ENCODE peak calls at places on chromosomes 13 and 19, in four cellular contexts. H is stomach, S is breast epithelium, J is uterus. F is an unnamed sample.

GRCh38 chr13:112761701-112762689 is 72.2 kb downstream of the ATP11A start:
- DNase-seq in H (no peak), S (no peak), J (no peak), F (peak; percentile 59)

GRCh38 chr19:40596608-40597328 is 4.4 kb upstream of the LTBP4 start:
- DNase-seq in H (peak; percentile 76), S (no peak), J (peak; percentile 78), F (no peak)

GRCh38 chr13:84439108-84439507 is 556.8 kb upstream of the SLITRK1 start:
- DNase-seq in H (no peak), S (no peak), J (no peak), F (no peak)

GRCh38 chr13:32409561-32410440 is 18.1 kb downstream of the N4BP2L1 start:
- DNase-seq in H (no peak), S (no peak), J (peak; percentile 73), F (no peak)

GRCh38 chr19:14577885-14578427 is 4.9 kb upstream of the CLEC17A start:
- DNase-seq in H (no peak), S (no peak), J (no peak), F (no peak)

GRCh38 chr19:44942067-44942571 is at the start of gene APOC4:
- DNase-seq in H (no peak), S (no peak), J (no peak), F (no peak)

GRCh38 chr13:106986033-106986484 is 418.1 kb upstream of the ARGLU1 start:
- DNase-seq in H (no peak), S (no peak), J (no peak), F (no peak)

GRCh38 chr13:62760724-62761123 is 1345.1 kb upstream of the PCDH20 start:
- DNase-seq in H (no peak), S (no peak), J (no peak), F (no peak)

GRCh38 chr13:45396548-45397095 is 21.6 kb downstream of the SLC25A30 start:
- DNase-seq in H (peak; percentile 57), S (no peak), J (no peak), F (no peak)

GRCh38 chr19:51788029-51788428 is 6.9 kb upstream of the FPR3 start:
- DNase-seq in H (no peak), S (no peak), J (no peak), F (no peak)

GRCh38 chr13:110965038-110965754 is 50.3 kb upstream of the ANKRD10 start:
- DNase-seq in H (no peak), S (no peak), J (no peak), F (no peak)

GRCh38 chr19:41321600-41322270 is 11.8 kb downstream of the CCDC97 start:
- DNase-seq in H (no peak), S (no peak), J (peak; percentile 59), F (no peak)

DNA sequence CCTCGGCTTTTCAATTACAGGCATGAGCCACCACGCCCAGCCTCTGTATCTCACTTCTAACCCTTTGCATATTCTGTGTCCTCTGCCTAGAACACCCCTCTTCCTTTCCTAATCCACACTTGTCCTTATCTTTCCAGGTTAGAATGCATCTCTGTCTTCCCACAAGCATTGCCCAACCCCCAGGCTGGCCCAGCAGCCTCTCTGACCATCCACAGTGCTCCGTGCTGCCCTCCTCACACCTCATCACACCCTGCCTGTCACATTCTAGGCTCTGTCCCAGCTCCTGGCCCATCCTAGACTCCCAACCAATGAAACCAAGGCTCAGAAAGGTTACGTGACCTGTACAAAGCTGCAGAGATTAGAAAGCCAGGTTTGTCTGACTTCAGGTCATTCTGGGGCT is 11.3 kb downstream of the JAK3 start:
- DNase-seq in H (no peak), S (no peak), J (no peak), F (no peak)
- H3K36me3 ChIP-seq in H (peaks cover 60% of the 10 kb centered on the region), S (no peaks in the 10 kb centered on the region), J (no peaks in the 10 kb centered on the region), F (peaks cover 100% of the 10 kb centered on the region)

DNA sequence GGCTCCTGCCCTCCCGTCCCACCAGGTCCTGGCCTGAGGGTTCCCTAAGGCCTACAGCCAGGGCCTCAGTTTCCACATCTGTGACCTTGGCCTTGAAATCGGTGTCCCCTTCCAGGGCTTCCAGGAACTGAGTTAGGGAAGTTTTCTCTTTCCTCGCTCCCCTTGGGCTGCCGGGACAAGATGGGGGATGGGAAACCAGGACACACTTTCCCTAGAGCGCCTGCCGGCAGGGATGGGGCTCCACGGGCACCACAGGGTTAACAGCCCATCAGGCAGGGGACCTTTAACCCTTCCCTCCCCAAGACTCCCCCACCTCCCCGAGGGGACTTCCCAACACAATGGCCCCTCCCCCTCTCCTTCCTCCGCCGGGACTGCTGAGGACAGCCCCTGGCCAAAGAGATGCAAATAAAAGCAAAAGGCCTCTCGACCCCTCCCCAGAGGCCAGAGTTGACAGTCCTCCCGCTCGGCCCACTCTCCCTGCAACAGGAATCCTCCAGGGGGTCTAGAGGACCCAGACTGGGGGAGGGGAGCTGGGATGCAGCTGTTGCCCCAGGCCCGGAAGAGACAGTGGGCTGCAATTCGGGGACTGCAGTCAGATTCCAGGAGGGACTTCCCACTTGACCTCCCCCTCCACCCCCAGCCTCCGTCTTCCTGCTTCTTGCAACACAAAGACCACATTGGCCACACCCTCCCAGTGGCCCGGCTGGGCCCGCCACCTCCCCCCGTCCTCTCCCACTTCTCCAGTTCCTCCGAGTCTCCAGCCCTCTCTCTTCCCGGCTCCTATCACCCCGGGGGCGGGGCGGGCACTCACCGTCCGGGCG is 3.4 kb downstream of the BBC3 start:
- DNase-seq in H (peak; percentile 84), S (peak; percentile 90), J (peak; percentile 89), F (peak; percentile 92)
- TF ChIP-seq POLR2A in H (no peak), S (peak; percentile 50), J (peak; percentile 69), F (no peak)

DNA sequence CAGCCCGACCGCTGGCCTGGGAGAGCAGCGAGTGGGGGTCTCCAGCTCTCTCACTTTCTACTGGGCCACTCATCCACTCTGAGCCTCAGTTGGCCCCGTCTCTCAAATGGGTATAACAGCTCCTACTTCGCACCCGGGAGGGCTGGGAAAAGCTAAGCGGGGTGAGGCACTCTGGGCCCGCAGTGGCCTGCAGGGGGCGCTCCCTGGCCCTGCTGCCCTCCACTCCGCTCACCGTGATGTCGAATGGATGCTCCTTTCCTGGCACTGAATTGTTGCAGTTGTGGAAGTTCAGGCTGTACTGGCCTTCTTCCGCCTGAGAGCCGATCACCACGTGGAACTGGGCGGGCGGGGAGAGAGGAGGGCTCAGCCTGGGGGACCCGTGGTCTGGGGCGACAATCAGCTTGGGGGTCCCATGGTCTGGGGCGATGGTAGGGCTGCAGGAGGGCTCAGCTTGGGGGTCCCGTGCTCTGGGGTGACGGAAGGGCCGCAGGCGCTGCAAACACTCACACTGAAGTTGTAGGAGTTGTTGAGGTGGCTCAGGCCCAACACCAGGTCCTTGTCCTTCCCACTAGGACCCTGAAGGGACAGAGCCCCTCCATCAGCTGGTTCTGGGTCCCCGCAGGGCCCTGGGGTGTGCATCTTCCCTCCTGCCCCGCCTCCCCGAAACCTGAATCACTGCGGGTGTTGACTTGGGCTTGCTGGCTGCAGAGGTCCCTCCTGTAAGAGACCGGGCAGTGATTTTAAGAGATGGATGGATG is 3.9 kb downstream of the GPR108 start:
- DNase-seq in H (no peak), S (no peak), J (no peak), F (no peak)
- TF ChIP-seq CTCF in H (no peak), S (no peak), J (no peak), F (peak; percentile 12)

GRCh38 chr19:50016225-50016807 is 8.9 kb downstream of the VRK3 start:
- DNase-seq in H (no peak), S (no peak), J (no peak), F (no peak)
- H3K36me3 ChIP-seq in H (peaks cover 97% of the 10 kb centered on the region), S (peaks cover 11% of the 10 kb centered on the region), J (no peaks in the 10 kb centered on the region), F (peaks cover 76% of the 10 kb centered on the region)

GRCh38 chr19:49764341-49764740 is 1.2 kb upstream of the TSKS start:
- DNase-seq in H (no peak), S (no peak), J (no peak), F (no peak)

GRCh38 chr19:49767380-49767779 is 579 bp downstream of the AP2A1 start:
- DNase-seq in H (no peak), S (no peak), J (no peak), F (no peak)

GRCh38 chr19:49767967-49768581 is 1.3 kb downstream of the AP2A1 start:
- DNase-seq in H (no peak), S (no peak), J (no peak), F (no peak)

GRCh38 chr19:49766007-49766937 is 529 bp upstream of the AP2A1 start:
- DNase-seq in H (peak; percentile 99), S (peak; percentile 100), J (peak; percentile 99), F (peak; percentile 98)

GRCh38 chr19:49766938-49767315 is at the start of gene AP2A1:
- DNase-seq in H (no peak), S (no peak), J (no peak), F (no peak)
- TF ChIP-seq POLR2A in H (no peak), S (no peak), J (peak; percentile 46), F (no peak)

GRCh38 chr19:10565028-10565566 is 713 bp downstream of the KRI1 start:
- DNase-seq in H (peak; percentile 35), S (peak; percentile 32), J (peak; percentile 50), F (no peak)
- TF ChIP-seq CTCF in H (no peak), S (peak; percentile 14), J (peak; percentile 43), F (no peak)

GRCh38 chr19:50003254-50003788 is 21.9 kb downstream of the VRK3 start:
- DNase-seq in H (no peak), S (no peak), J (no peak), F (no peak)
- H3K36me3 ChIP-seq in H (peaks cover 99% of the 10 kb centered on the region), S (peaks cover 8% of the 10 kb centered on the region), J (no peaks in the 10 kb centered on the region), F (no peaks in the 10 kb centered on the region)

DNA sequence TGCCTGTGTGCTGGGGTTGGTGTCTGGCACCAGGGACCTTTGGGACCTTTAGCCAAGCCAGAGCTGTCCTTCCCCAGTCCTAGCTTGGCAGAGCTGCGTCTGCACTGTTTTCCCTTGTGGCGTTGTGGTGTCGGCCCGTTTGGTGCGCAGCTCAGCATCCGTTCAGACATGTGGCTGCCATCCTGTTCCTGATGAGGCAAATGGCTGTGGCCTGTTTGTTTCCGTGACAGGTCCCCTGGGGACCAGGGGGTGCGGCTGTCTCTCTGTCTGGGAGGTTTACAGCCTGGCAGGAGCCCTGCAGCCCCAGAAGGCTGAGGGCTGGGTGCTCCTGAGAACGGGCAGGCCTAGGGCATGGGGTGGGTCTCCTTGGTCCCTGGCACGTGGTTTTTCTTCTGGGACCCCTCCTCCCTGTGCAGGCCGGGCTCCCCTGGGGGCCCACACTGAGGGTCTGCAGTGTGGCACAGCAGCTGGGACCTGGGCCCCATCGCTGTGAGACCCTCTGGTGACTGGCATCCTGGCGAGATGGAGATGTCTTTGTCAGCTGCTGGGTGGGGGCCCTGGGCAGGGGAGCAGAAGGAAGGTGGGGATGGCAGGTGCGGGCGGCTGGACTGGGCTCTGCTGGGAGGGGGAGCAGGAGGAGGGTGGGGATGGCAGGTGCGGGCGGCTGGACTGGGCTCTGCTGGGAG is 4.0 kb downstream of the SPPL2B start:
- DNase-seq in H (no peak), S (no peak), J (no peak), F (peak; percentile 93)
- TF ChIP-seq POLR2A in H (no peak), S (no peak), J (no peak), F (no peak)

DNA sequence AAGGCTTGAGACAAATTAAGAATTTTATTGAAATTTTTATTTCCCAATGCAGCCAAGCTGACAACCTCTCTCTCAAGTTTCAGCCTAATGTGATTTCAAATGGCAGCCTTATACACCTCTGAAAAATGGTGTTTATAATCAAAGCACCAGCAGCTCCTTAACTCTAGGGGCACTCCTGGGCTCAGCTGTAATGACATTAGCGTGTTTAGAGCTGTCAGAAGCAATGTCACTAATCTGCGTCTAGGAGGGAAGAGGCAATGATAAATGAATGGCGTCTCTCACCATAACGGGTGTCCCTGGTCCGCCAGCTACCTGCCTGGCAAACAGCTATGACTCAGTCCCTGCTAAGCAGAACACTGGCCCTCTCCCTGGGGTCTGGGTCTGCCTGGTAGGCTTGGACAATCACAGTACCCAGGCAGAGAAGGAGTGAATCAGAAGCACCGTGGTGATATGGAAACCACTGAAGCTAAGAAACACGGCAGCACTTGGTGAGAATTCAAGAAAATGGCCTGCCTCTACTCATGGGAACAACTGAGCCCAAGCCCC is 131.8 kb upstream of the VSTM2B start:
- DNase-seq in H (no peak), S (no peak), J (no peak), F (no peak)
- TF ChIP-seq CTCF in H (no peak), S (no peak), J (no peak), F (no peak)